ENCODE peak calls at places on chromosomes 11 and 22, in six cellular contexts. One of them, this sample, is unnamed.

GRCh38 chr11:47415949-47416472 is 7.6 kb downstream of the SLC39A13 start:
- DNase-seq in HepG2: no peak
- DNase-seq in uterus: peak
- DNase-seq in tibial nerve: peak
- DNase-seq in suprapubic skin: peak
- DNase-seq in heart left ventricle: peak
- DNase-seq in this sample: peak

GRCh38 chr22:31248138-31248745 is 36.1 kb downstream of the LIMK2 start:
- DNase-seq in HepG2: no peak
- DNase-seq in uterus: peak
- DNase-seq in tibial nerve: peak
- DNase-seq in suprapubic skin: peak
- DNase-seq in heart left ventricle: peak
- DNase-seq in this sample: peak

GRCh38 chr11:103609117-103610066 is 427.0 kb upstream of the DDI1 start:
- DNase-seq in HepG2: no peak
- DNase-seq in uterus: no peak
- DNase-seq in tibial nerve: no peak
- DNase-seq in suprapubic skin: no peak
- DNase-seq in heart left ventricle: no peak
- DNase-seq in this sample: no peak

GRCh38 chr11:134330611-134331564 is 900 bp upstream of the GLB1L2 start:
- DNase-seq in HepG2: peak
- DNase-seq in uterus: no peak
- DNase-seq in tibial nerve: no peak
- DNase-seq in suprapubic skin: peak
- DNase-seq in heart left ventricle: no peak
- DNase-seq in this sample: no peak

GRCh38 chr11:72369786-72370185 is 64.5 kb downstream of the CLPB start:
- DNase-seq in HepG2: no peak
- DNase-seq in uterus: no peak
- DNase-seq in tibial nerve: no peak
- DNase-seq in suprapubic skin: no peak
- DNase-seq in heart left ventricle: no peak
- DNase-seq in this sample: no peak

GRCh38 chr11:134069426-134069921 is 602 bp downstream of the JAM3 start:
- DNase-seq in HepG2: no peak
- DNase-seq in uterus: peak
- DNase-seq in tibial nerve: no peak
- DNase-seq in suprapubic skin: no peak
- DNase-seq in heart left ventricle: no peak
- DNase-seq in this sample: no peak

GRCh38 chr11:50174189-50174588 is 141.5 kb downstream of the OR4C45 start:
- DNase-seq in HepG2: no peak
- DNase-seq in uterus: no peak
- DNase-seq in tibial nerve: no peak
- DNase-seq in suprapubic skin: no peak
- DNase-seq in heart left ventricle: no peak
- DNase-seq in this sample: no peak

GRCh38 chr11:78350646-78351165 is 66.9 kb downstream of the GAB2 start:
- DNase-seq in HepG2: no peak
- DNase-seq in uterus: no peak
- DNase-seq in tibial nerve: no peak
- DNase-seq in suprapubic skin: no peak
- DNase-seq in heart left ventricle: no peak
- DNase-seq in this sample: peak

GRCh38 chr22:46287873-46288751 is 8.6 kb upstream of the GTSE1 start:
- DNase-seq in HepG2: no peak
- DNase-seq in uterus: no peak
- DNase-seq in tibial nerve: no peak
- DNase-seq in suprapubic skin: no peak
- DNase-seq in heart left ventricle: peak
- DNase-seq in this sample: no peak

GRCh38 chr11:36425593-36426206 is 84.4 kb downstream of the TRAF6 start:
- DNase-seq in HepG2: no peak
- DNase-seq in uterus: no peak
- DNase-seq in tibial nerve: no peak
- DNase-seq in suprapubic skin: no peak
- DNase-seq in heart left ventricle: no peak
- DNase-seq in this sample: no peak

GRCh38 chr11:25890626-25891250 is 441.2 kb upstream of the ANO3 start:
- DNase-seq in HepG2: no peak
- DNase-seq in uterus: no peak
- DNase-seq in tibial nerve: no peak
- DNase-seq in suprapubic skin: no peak
- DNase-seq in heart left ventricle: no peak
- DNase-seq in this sample: no peak

GRCh38 chr22:20463324-20464095 is 25.9 kb upstream of the SCARF2 start:
- DNase-seq in HepG2: no peak
- DNase-seq in uterus: no peak
- DNase-seq in tibial nerve: no peak
- DNase-seq in suprapubic skin: no peak
- DNase-seq in heart left ventricle: no peak
- DNase-seq in this sample: peak

GRCh38 chr22:40001800-40002577 is 7.2 kb downstream of the FAM83F start:
- DNase-seq in HepG2: no peak
- DNase-seq in uterus: no peak
- DNase-seq in tibial nerve: no peak
- DNase-seq in suprapubic skin: no peak
- DNase-seq in heart left ventricle: no peak
- DNase-seq in this sample: no peak

GRCh38 chr11:28619870-28620540 is 511.8 kb downstream of the METTL15 start:
- DNase-seq in HepG2: no peak
- DNase-seq in uterus: no peak
- DNase-seq in tibial nerve: no peak
- DNase-seq in suprapubic skin: no peak
- DNase-seq in heart left ventricle: no peak
- DNase-seq in this sample: no peak

GRCh38 chr22:22958621-22959020 is 71.0 kb downstream of the IGLL5 start:
- DNase-seq in HepG2: no peak
- DNase-seq in uterus: no peak
- DNase-seq in tibial nerve: no peak
- DNase-seq in suprapubic skin: no peak
- DNase-seq in heart left ventricle: peak
- DNase-seq in this sample: no peak
- TF ChIP-seq POLR2A in HepG2: no peak
- TF ChIP-seq POLR2A in uterus: no peak
- TF ChIP-seq POLR2A in tibial nerve: no peak
- TF ChIP-seq POLR2A in suprapubic skin: no peak
- TF ChIP-seq POLR2A in heart left ventricle: no peak
- TF ChIP-seq POLR2A in this sample: no peak

GRCh38 chr11:59668188-59668949 is 468 bp downstream of the PATL1 start:
- DNase-seq in HepG2: peak
- DNase-seq in uterus: peak
- DNase-seq in tibial nerve: peak
- DNase-seq in suprapubic skin: peak
- DNase-seq in heart left ventricle: peak
- DNase-seq in this sample: peak
- TF ChIP-seq CTCF in HepG2: no peak
- TF ChIP-seq CTCF in uterus: peak
- TF ChIP-seq CTCF in tibial nerve: no peak
- TF ChIP-seq CTCF in suprapubic skin: peak
- TF ChIP-seq CTCF in heart left ventricle: no peak
- TF ChIP-seq CTCF in this sample: peak

DNA sequence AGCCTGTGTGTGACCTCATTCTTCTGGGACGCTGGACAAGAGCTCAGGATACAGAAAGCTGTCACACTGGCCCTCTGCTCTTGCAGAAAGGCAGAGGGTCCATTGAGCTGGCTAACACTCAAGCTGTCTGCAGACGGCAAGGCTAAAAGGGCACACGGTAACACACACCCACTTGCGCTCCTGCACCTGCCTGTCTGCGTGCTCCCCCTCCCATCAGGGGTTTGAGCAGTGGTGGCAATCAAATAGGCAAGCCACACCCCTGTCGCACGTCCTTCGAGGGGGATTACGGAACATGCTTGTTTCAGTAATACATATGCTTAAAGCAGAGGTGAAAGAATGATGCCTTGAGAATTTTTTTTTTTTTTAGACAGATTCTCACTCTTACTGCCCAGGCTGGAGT is 7.1 kb upstream of the QSER1 start:
- DNase-seq in HepG2: no peak
- DNase-seq in uterus: no peak
- DNase-seq in tibial nerve: no peak
- DNase-seq in suprapubic skin: no peak
- DNase-seq in heart left ventricle: no peak
- DNase-seq in this sample: no peak
- TF ChIP-seq POLR2A in HepG2: no peak
- TF ChIP-seq POLR2A in uterus: no peak
- TF ChIP-seq POLR2A in tibial nerve: no peak
- TF ChIP-seq POLR2A in suprapubic skin: no peak
- TF ChIP-seq POLR2A in heart left ventricle: no peak
- TF ChIP-seq POLR2A in this sample: no peak

GRCh38 chr11:14773755-14774154 is 118.3 kb downstream of the CYP2R1 start:
- DNase-seq in HepG2: no peak
- DNase-seq in uterus: no peak
- DNase-seq in tibial nerve: no peak
- DNase-seq in suprapubic skin: no peak
- DNase-seq in heart left ventricle: no peak
- DNase-seq in this sample: no peak
- TF ChIP-seq CTCF in HepG2: peak
- TF ChIP-seq CTCF in uterus: no peak
- TF ChIP-seq CTCF in tibial nerve: no peak
- TF ChIP-seq CTCF in suprapubic skin: no peak
- TF ChIP-seq CTCF in heart left ventricle: no peak
- TF ChIP-seq CTCF in this sample: no peak

GRCh38 chr11:46242961-46243795 is 34.3 kb upstream of the CREB3L1 start:
- DNase-seq in HepG2: peak
- DNase-seq in uterus: peak
- DNase-seq in tibial nerve: peak
- DNase-seq in suprapubic skin: peak
- DNase-seq in heart left ventricle: peak
- DNase-seq in this sample: peak

GRCh38 chr11:46242462-46242960 is 35.0 kb upstream of the CREB3L1 start:
- DNase-seq in HepG2: no peak
- DNase-seq in uterus: no peak
- DNase-seq in tibial nerve: no peak
- DNase-seq in suprapubic skin: no peak
- DNase-seq in heart left ventricle: no peak
- DNase-seq in this sample: no peak

GRCh38 chr11:46240861-46241260 is 36.6 kb upstream of the CREB3L1 start:
- DNase-seq in HepG2: no peak
- DNase-seq in uterus: no peak
- DNase-seq in tibial nerve: no peak
- DNase-seq in suprapubic skin: no peak
- DNase-seq in heart left ventricle: no peak
- DNase-seq in this sample: no peak

GRCh38 chr11:46246514-46246913 is 30.9 kb upstream of the CREB3L1 start:
- DNase-seq in HepG2: no peak
- DNase-seq in uterus: no peak
- DNase-seq in tibial nerve: no peak
- DNase-seq in suprapubic skin: no peak
- DNase-seq in heart left ventricle: no peak
- DNase-seq in this sample: no peak

GRCh38 chr11:46243796-46244109 is 33.7 kb upstream of the CREB3L1 start:
- DNase-seq in HepG2: no peak
- DNase-seq in uterus: no peak
- DNase-seq in tibial nerve: no peak
- DNase-seq in suprapubic skin: no peak
- DNase-seq in heart left ventricle: no peak
- DNase-seq in this sample: no peak
- TF ChIP-seq POLR2A in HepG2: no peak
- TF ChIP-seq POLR2A in uterus: no peak
- TF ChIP-seq POLR2A in tibial nerve: no peak
- TF ChIP-seq POLR2A in suprapubic skin: no peak
- TF ChIP-seq POLR2A in heart left ventricle: no peak
- TF ChIP-seq POLR2A in this sample: no peak

GRCh38 chr11:124640660-124641059 is 18.0 kb downstream of the TBRG1 start:
- DNase-seq in HepG2: no peak
- DNase-seq in uterus: no peak
- DNase-seq in tibial nerve: no peak
- DNase-seq in suprapubic skin: no peak
- DNase-seq in heart left ventricle: no peak
- DNase-seq in this sample: no peak
- TF ChIP-seq CTCF in HepG2: no peak
- TF ChIP-seq CTCF in uterus: no peak
- TF ChIP-seq CTCF in tibial nerve: no peak
- TF ChIP-seq CTCF in suprapubic skin: no peak
- TF ChIP-seq CTCF in heart left ventricle: no peak
- TF ChIP-seq CTCF in this sample: no peak

DNA sequence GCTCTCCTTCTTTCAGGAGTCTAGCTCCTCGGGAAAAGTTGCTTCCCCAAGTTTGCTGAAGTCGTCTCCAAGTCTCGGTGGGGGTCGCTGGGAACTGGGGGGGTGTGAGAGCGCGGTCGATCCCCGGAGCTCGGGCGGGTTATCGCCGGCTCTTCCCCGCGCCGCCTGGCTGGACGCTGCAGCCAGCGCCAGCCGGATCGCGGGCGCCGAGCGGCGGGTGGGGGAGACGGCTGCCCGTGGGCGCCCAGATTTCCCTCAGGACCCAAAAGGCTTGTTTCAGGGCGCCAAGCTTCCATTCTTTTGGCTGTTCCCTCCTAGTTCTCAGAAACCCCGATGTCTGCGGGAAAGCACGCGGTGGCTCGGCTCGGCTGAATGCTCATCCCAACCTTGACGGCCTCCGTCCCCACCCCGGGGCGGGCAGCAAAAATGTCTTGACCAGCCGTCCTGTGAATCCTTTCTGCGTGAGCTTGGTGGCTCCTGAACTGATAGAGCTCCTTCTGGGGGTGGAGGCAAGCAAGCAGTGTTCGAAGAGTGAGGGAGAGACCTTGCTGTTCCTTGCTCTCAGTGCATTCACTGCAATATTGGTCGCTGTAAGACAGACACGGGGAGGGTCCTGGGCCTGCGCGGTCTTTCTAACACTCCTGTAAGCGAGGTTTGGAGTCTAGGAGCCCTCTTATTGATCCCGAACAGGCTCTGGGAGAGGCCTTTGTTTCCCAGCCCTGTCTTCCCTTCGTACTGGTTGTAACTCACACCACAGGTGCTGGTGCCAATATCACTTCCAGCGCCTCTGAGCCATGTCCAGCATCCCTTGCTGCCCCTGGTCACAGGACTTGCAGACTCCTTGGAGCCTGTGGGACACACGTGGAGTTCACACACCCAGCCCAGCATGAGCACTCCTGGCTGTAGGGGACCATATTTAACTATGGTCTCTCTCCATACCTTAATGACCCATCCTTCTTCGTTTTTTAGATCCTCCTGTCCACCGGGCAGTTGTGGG is 1.8 kb downstream of the ZBTB16 start:
- DNase-seq in HepG2: no peak
- DNase-seq in uterus: no peak
- DNase-seq in tibial nerve: no peak
- DNase-seq in suprapubic skin: no peak
- DNase-seq in heart left ventricle: peak
- DNase-seq in this sample: peak
- TF ChIP-seq POLR2A in HepG2: no peak
- TF ChIP-seq POLR2A in uterus: peak
- TF ChIP-seq POLR2A in tibial nerve: peak
- TF ChIP-seq POLR2A in suprapubic skin: no peak
- TF ChIP-seq POLR2A in heart left ventricle: peak
- TF ChIP-seq POLR2A in this sample: peak

This sample was measured in gastrocnemius medialis.